ENCODE peak calls at places on chromosome 21, in seven cellular contexts. One of them, this sample, is unnamed.

GRCh38 chr21:43609501-43610340 is 49.6 kb downstream of the HSF2BP start:
- DNase-seq in heart right ventricle: peak; percentile 45
- DNase-seq in stimulated activated CD4-positive, alpha-beta T cell treated with anti-CD3 and anti-CD28 coated beads, Interleukin-15, amount 100 ng/mL, for 1 hour: no peak
- DNase-seq in neuronal stem cell: no peak
- DNase-seq in activated CD4-positive, CD25-positive, alpha-beta regulatory T cell treated with anti-CD3 and anti-CD28 coated beads, Interleukin-2, amount 50 U/mL, for 72 hours: no peak
- DNase-seq in C1 segment of cervical spinal cord: no peak
- DNase-seq in NAMALWA: no peak
- DNase-seq in this sample: no peak

GRCh38 chr21:34061983-34062382 is 11.4 kb upstream of the MRPS6 start:
- DNase-seq in heart right ventricle: no peak
- DNase-seq in stimulated activated CD4-positive, alpha-beta T cell treated with anti-CD3 and anti-CD28 coated beads, Interleukin-15, amount 100 ng/mL, for 1 hour: no peak
- DNase-seq in neuronal stem cell: no peak
- DNase-seq in activated CD4-positive, CD25-positive, alpha-beta regulatory T cell treated with anti-CD3 and anti-CD28 coated beads, Interleukin-2, amount 50 U/mL, for 72 hours: no peak
- DNase-seq in C1 segment of cervical spinal cord: no peak
- DNase-seq in NAMALWA: peak; percentile 81
- DNase-seq in this sample: no peak

GRCh38 chr21:15439726-15440125 is 290.1 kb upstream of the USP25 start:
- DNase-seq in heart right ventricle: no peak
- DNase-seq in stimulated activated CD4-positive, alpha-beta T cell treated with anti-CD3 and anti-CD28 coated beads, Interleukin-15, amount 100 ng/mL, for 1 hour: no peak
- DNase-seq in neuronal stem cell: no peak
- DNase-seq in activated CD4-positive, CD25-positive, alpha-beta regulatory T cell treated with anti-CD3 and anti-CD28 coated beads, Interleukin-2, amount 50 U/mL, for 72 hours: no peak
- DNase-seq in C1 segment of cervical spinal cord: no peak
- DNase-seq in NAMALWA: no peak
- DNase-seq in this sample: no peak

GRCh38 chr21:18716578-18717138 is 313.1 kb upstream of the TMPRSS15 start:
- DNase-seq in heart right ventricle: no peak
- DNase-seq in stimulated activated CD4-positive, alpha-beta T cell treated with anti-CD3 and anti-CD28 coated beads, Interleukin-15, amount 100 ng/mL, for 1 hour: no peak
- DNase-seq in neuronal stem cell: no peak
- DNase-seq in activated CD4-positive, CD25-positive, alpha-beta regulatory T cell treated with anti-CD3 and anti-CD28 coated beads, Interleukin-2, amount 50 U/mL, for 72 hours: no peak
- DNase-seq in C1 segment of cervical spinal cord: no peak
- DNase-seq in NAMALWA: peak; percentile 31
- DNase-seq in this sample: no peak

GRCh38 chr21:16589499-16589898 is 859.7 kb downstream of the USP25 start:
- DNase-seq in heart right ventricle: no peak
- DNase-seq in stimulated activated CD4-positive, alpha-beta T cell treated with anti-CD3 and anti-CD28 coated beads, Interleukin-15, amount 100 ng/mL, for 1 hour: no peak
- DNase-seq in neuronal stem cell: no peak
- DNase-seq in activated CD4-positive, CD25-positive, alpha-beta regulatory T cell treated with anti-CD3 and anti-CD28 coated beads, Interleukin-2, amount 50 U/mL, for 72 hours: no peak
- DNase-seq in C1 segment of cervical spinal cord: no peak
- DNase-seq in NAMALWA: no peak
- DNase-seq in this sample: no peak

GRCh38 chr21:15121655-15122120 is 56.9 kb upstream of the NRIP1 start:
- DNase-seq in heart right ventricle: peak; percentile 19
- DNase-seq in stimulated activated CD4-positive, alpha-beta T cell treated with anti-CD3 and anti-CD28 coated beads, Interleukin-15, amount 100 ng/mL, for 1 hour: no peak
- DNase-seq in neuronal stem cell: no peak
- DNase-seq in activated CD4-positive, CD25-positive, alpha-beta regulatory T cell treated with anti-CD3 and anti-CD28 coated beads, Interleukin-2, amount 50 U/mL, for 72 hours: no peak
- DNase-seq in C1 segment of cervical spinal cord: no peak
- DNase-seq in NAMALWA: no peak
- DNase-seq in this sample: no peak

GRCh38 chr21:27761623-27762022 is 794.7 kb upstream of the ADAMTS5 start:
- DNase-seq in heart right ventricle: no peak
- DNase-seq in stimulated activated CD4-positive, alpha-beta T cell treated with anti-CD3 and anti-CD28 coated beads, Interleukin-15, amount 100 ng/mL, for 1 hour: no peak
- DNase-seq in neuronal stem cell: no peak
- DNase-seq in activated CD4-positive, CD25-positive, alpha-beta regulatory T cell treated with anti-CD3 and anti-CD28 coated beads, Interleukin-2, amount 50 U/mL, for 72 hours: no peak
- DNase-seq in C1 segment of cervical spinal cord: no peak
- DNase-seq in NAMALWA: no peak
- DNase-seq in this sample: no peak

GRCh38 chr21:41601573-41602371 is 93.8 kb upstream of the TMPRSS2 start:
- DNase-seq in heart right ventricle: no peak
- DNase-seq in stimulated activated CD4-positive, alpha-beta T cell treated with anti-CD3 and anti-CD28 coated beads, Interleukin-15, amount 100 ng/mL, for 1 hour: no peak
- DNase-seq in neuronal stem cell: no peak
- DNase-seq in activated CD4-positive, CD25-positive, alpha-beta regulatory T cell treated with anti-CD3 and anti-CD28 coated beads, Interleukin-2, amount 50 U/mL, for 72 hours: no peak
- DNase-seq in C1 segment of cervical spinal cord: no peak
- DNase-seq in NAMALWA: no peak
- DNase-seq in this sample: peak; percentile 44

GRCh38 chr21:46483300-46484295 is 24.9 kb downstream of the DIP2A start:
- DNase-seq in heart right ventricle: no peak
- DNase-seq in stimulated activated CD4-positive, alpha-beta T cell treated with anti-CD3 and anti-CD28 coated beads, Interleukin-15, amount 100 ng/mL, for 1 hour: no peak
- DNase-seq in neuronal stem cell: no peak
- DNase-seq in activated CD4-positive, CD25-positive, alpha-beta regulatory T cell treated with anti-CD3 and anti-CD28 coated beads, Interleukin-2, amount 50 U/mL, for 72 hours: no peak
- DNase-seq in C1 segment of cervical spinal cord: no peak
- DNase-seq in NAMALWA: no peak
- DNase-seq in this sample: peak; percentile 5

GRCh38 chr21:45543710-45544448 is 1.6 kb upstream of the SLC19A1 start:
- DNase-seq in heart right ventricle: peak; percentile 3
- DNase-seq in stimulated activated CD4-positive, alpha-beta T cell treated with anti-CD3 and anti-CD28 coated beads, Interleukin-15, amount 100 ng/mL, for 1 hour: no peak
- DNase-seq in neuronal stem cell: no peak
- DNase-seq in activated CD4-positive, CD25-positive, alpha-beta regulatory T cell treated with anti-CD3 and anti-CD28 coated beads, Interleukin-2, amount 50 U/mL, for 72 hours: peak; percentile 29
- DNase-seq in C1 segment of cervical spinal cord: no peak
- DNase-seq in NAMALWA: no peak
- DNase-seq in this sample: no peak

GRCh38 chr21:41820384-41821080 is 53.7 kb upstream of the RIPK4 start:
- DNase-seq in heart right ventricle: no peak
- DNase-seq in stimulated activated CD4-positive, alpha-beta T cell treated with anti-CD3 and anti-CD28 coated beads, Interleukin-15, amount 100 ng/mL, for 1 hour: no peak
- DNase-seq in neuronal stem cell: no peak
- DNase-seq in activated CD4-positive, CD25-positive, alpha-beta regulatory T cell treated with anti-CD3 and anti-CD28 coated beads, Interleukin-2, amount 50 U/mL, for 72 hours: no peak
- DNase-seq in C1 segment of cervical spinal cord: no peak
- DNase-seq in NAMALWA: no peak
- DNase-seq in this sample: no peak

GRCh38 chr21:32406405-32406804 is 6.1 kb upstream of the EVA1C start:
- DNase-seq in heart right ventricle: no peak
- DNase-seq in stimulated activated CD4-positive, alpha-beta T cell treated with anti-CD3 and anti-CD28 coated beads, Interleukin-15, amount 100 ng/mL, for 1 hour: no peak
- DNase-seq in neuronal stem cell: no peak
- DNase-seq in activated CD4-positive, CD25-positive, alpha-beta regulatory T cell treated with anti-CD3 and anti-CD28 coated beads, Interleukin-2, amount 50 U/mL, for 72 hours: no peak
- DNase-seq in C1 segment of cervical spinal cord: no peak
- DNase-seq in NAMALWA: no peak
- DNase-seq in this sample: no peak

GRCh38 chr21:15645830-15646229 is 84.0 kb upstream of the USP25 start:
- DNase-seq in heart right ventricle: no peak
- DNase-seq in stimulated activated CD4-positive, alpha-beta T cell treated with anti-CD3 and anti-CD28 coated beads, Interleukin-15, amount 100 ng/mL, for 1 hour: no peak
- DNase-seq in neuronal stem cell: no peak
- DNase-seq in activated CD4-positive, CD25-positive, alpha-beta regulatory T cell treated with anti-CD3 and anti-CD28 coated beads, Interleukin-2, amount 50 U/mL, for 72 hours: no peak
- DNase-seq in C1 segment of cervical spinal cord: no peak
- DNase-seq in NAMALWA: no peak
- DNase-seq in this sample: no peak

GRCh38 chr21:36320421-36321324 is 676 bp downstream of the MORC3 start:
- DNase-seq in heart right ventricle: no peak
- DNase-seq in stimulated activated CD4-positive, alpha-beta T cell treated with anti-CD3 and anti-CD28 coated beads, Interleukin-15, amount 100 ng/mL, for 1 hour: no peak
- DNase-seq in neuronal stem cell: peak; percentile 61
- DNase-seq in activated CD4-positive, CD25-positive, alpha-beta regulatory T cell treated with anti-CD3 and anti-CD28 coated beads, Interleukin-2, amount 50 U/mL, for 72 hours: peak; percentile 78
- DNase-seq in C1 segment of cervical spinal cord: peak; percentile 31
- DNase-seq in NAMALWA: peak; percentile 72
- DNase-seq in this sample: peak; percentile 66

GRCh38 chr21:45512626-45513002 is 29.6 kb downstream of the SLC19A1 start:
- DNase-seq in heart right ventricle: no peak
- DNase-seq in stimulated activated CD4-positive, alpha-beta T cell treated with anti-CD3 and anti-CD28 coated beads, Interleukin-15, amount 100 ng/mL, for 1 hour: no peak
- DNase-seq in neuronal stem cell: no peak
- DNase-seq in activated CD4-positive, CD25-positive, alpha-beta regulatory T cell treated with anti-CD3 and anti-CD28 coated beads, Interleukin-2, amount 50 U/mL, for 72 hours: no peak
- DNase-seq in C1 segment of cervical spinal cord: no peak
- DNase-seq in NAMALWA: no peak
- DNase-seq in this sample: no peak

GRCh38 chr21:25938673-25939395 is 204.1 kb downstream of the GABPA start:
- DNase-seq in heart right ventricle: peak; percentile 36
- DNase-seq in stimulated activated CD4-positive, alpha-beta T cell treated with anti-CD3 and anti-CD28 coated beads, Interleukin-15, amount 100 ng/mL, for 1 hour: no peak
- DNase-seq in neuronal stem cell: no peak
- DNase-seq in activated CD4-positive, CD25-positive, alpha-beta regulatory T cell treated with anti-CD3 and anti-CD28 coated beads, Interleukin-2, amount 50 U/mL, for 72 hours: no peak
- DNase-seq in C1 segment of cervical spinal cord: no peak
- DNase-seq in NAMALWA: no peak
- DNase-seq in this sample: no peak

GRCh38 chr21:44789880-44790279 is 11.7 kb downstream of the UBE2G2 start:
- DNase-seq in heart right ventricle: no peak
- DNase-seq in stimulated activated CD4-positive, alpha-beta T cell treated with anti-CD3 and anti-CD28 coated beads, Interleukin-15, amount 100 ng/mL, for 1 hour: no peak
- DNase-seq in neuronal stem cell: no peak
- DNase-seq in activated CD4-positive, CD25-positive, alpha-beta regulatory T cell treated with anti-CD3 and anti-CD28 coated beads, Interleukin-2, amount 50 U/mL, for 72 hours: no peak
- DNase-seq in C1 segment of cervical spinal cord: no peak
- DNase-seq in NAMALWA: peak; percentile 30
- DNase-seq in this sample: peak; percentile 76

GRCh38 chr21:43323244-43324005 is 103.5 kb downstream of the SIK1 start:
- DNase-seq in heart right ventricle: peak; percentile 76
- DNase-seq in stimulated activated CD4-positive, alpha-beta T cell treated with anti-CD3 and anti-CD28 coated beads, Interleukin-15, amount 100 ng/mL, for 1 hour: no peak
- DNase-seq in neuronal stem cell: no peak
- DNase-seq in activated CD4-positive, CD25-positive, alpha-beta regulatory T cell treated with anti-CD3 and anti-CD28 coated beads, Interleukin-2, amount 50 U/mL, for 72 hours: no peak
- DNase-seq in C1 segment of cervical spinal cord: peak; percentile 29
- DNase-seq in NAMALWA: no peak
- DNase-seq in this sample: peak; percentile 17

GRCh38 chr21:42685036-42685435 is 31.6 kb downstream of the PDE9A start:
- DNase-seq in heart right ventricle: no peak
- DNase-seq in stimulated activated CD4-positive, alpha-beta T cell treated with anti-CD3 and anti-CD28 coated beads, Interleukin-15, amount 100 ng/mL, for 1 hour: no peak
- DNase-seq in neuronal stem cell: no peak
- DNase-seq in activated CD4-positive, CD25-positive, alpha-beta regulatory T cell treated with anti-CD3 and anti-CD28 coated beads, Interleukin-2, amount 50 U/mL, for 72 hours: peak; percentile 38
- DNase-seq in C1 segment of cervical spinal cord: no peak
- DNase-seq in NAMALWA: no peak
- DNase-seq in this sample: no peak

GRCh38 chr21:41112740-41113692 is 54.9 kb upstream of the BACE2 start:
- DNase-seq in heart right ventricle: peak; percentile 14
- DNase-seq in stimulated activated CD4-positive, alpha-beta T cell treated with anti-CD3 and anti-CD28 coated beads, Interleukin-15, amount 100 ng/mL, for 1 hour: no peak
- DNase-seq in neuronal stem cell: peak; percentile 12
- DNase-seq in activated CD4-positive, CD25-positive, alpha-beta regulatory T cell treated with anti-CD3 and anti-CD28 coated beads, Interleukin-2, amount 50 U/mL, for 72 hours: no peak
- DNase-seq in C1 segment of cervical spinal cord: no peak
- DNase-seq in NAMALWA: no peak
- DNase-seq in this sample: peak; percentile 98

GRCh38 chr21:35323947-35324346 is 274.8 kb upstream of the RUNX1 start:
- DNase-seq in heart right ventricle: peak; percentile 16
- DNase-seq in stimulated activated CD4-positive, alpha-beta T cell treated with anti-CD3 and anti-CD28 coated beads, Interleukin-15, amount 100 ng/mL, for 1 hour: no peak
- DNase-seq in neuronal stem cell: no peak
- DNase-seq in activated CD4-positive, CD25-positive, alpha-beta regulatory T cell treated with anti-CD3 and anti-CD28 coated beads, Interleukin-2, amount 50 U/mL, for 72 hours: no peak
- DNase-seq in C1 segment of cervical spinal cord: no peak
- DNase-seq in NAMALWA: no peak
- DNase-seq in this sample: peak; percentile 74

GRCh38 chr21:31449912-31450535 is 106.0 kb upstream of the TIAM1 start:
- DNase-seq in heart right ventricle: no peak
- DNase-seq in stimulated activated CD4-positive, alpha-beta T cell treated with anti-CD3 and anti-CD28 coated beads, Interleukin-15, amount 100 ng/mL, for 1 hour: no peak
- DNase-seq in neuronal stem cell: no peak
- DNase-seq in activated CD4-positive, CD25-positive, alpha-beta regulatory T cell treated with anti-CD3 and anti-CD28 coated beads, Interleukin-2, amount 50 U/mL, for 72 hours: no peak
- DNase-seq in C1 segment of cervical spinal cord: no peak
- DNase-seq in NAMALWA: no peak
- DNase-seq in this sample: no peak

GRCh38 chr21:29130234-29130993 is at the start of gene MAP3K7CL:
- DNase-seq in heart right ventricle: peak; percentile 61
- DNase-seq in stimulated activated CD4-positive, alpha-beta T cell treated with anti-CD3 and anti-CD28 coated beads, Interleukin-15, amount 100 ng/mL, for 1 hour: no peak
- DNase-seq in neuronal stem cell: no peak
- DNase-seq in activated CD4-positive, CD25-positive, alpha-beta regulatory T cell treated with anti-CD3 and anti-CD28 coated beads, Interleukin-2, amount 50 U/mL, for 72 hours: no peak
- DNase-seq in C1 segment of cervical spinal cord: no peak
- DNase-seq in NAMALWA: no peak
- DNase-seq in this sample: peak; percentile 100